ENCODE peak calls at places on chromosomes 2 and 18, in four cellular contexts. D, Y, B and M are unnamed samples.

GRCh38 chr2:1756456-1756855 is 12.1 kb upstream of the PXDN start:
- DNase-seq in B (no peak), Y (no peak), D (no peak), M (no peak)

GRCh38 chr2:1698188-1698945 is 45.9 kb downstream of the PXDN start:
- DNase-seq in B (peak), Y (no peak), D (no peak), M (no peak)

GRCh38 chr2:197311521-197312033 is 997 bp upstream of the ANKRD44 start:
- DNase-seq in D (no peak), B (no peak), Y (peak), M (no peak)

GRCh38 chr18:76913583-76913982 is 91.2 kb downstream of the ZNF236 start:
- DNase-seq in D (no peak), B (no peak), Y (no peak), M (no peak)

GRCh38 chr2:102021776-102022175 is 30.0 kb downstream of the IL1R2 start:
- DNase-seq in Y (no peak), B (peak), D (peak), M (no peak)

GRCh38 chr18:73479472-73479871 is 611.7 kb upstream of the NETO1 start:
- DNase-seq in B (peak), D (no peak), Y (no peak), M (no peak)

GRCh38 chr2:204664708-204665121 is 119.4 kb downstream of the PARD3B start:
- DNase-seq in B (peak), D (no peak), Y (no peak), M (no peak)

GRCh38 chr2:212005077-212005671 is 533.4 kb downstream of the ERBB4 start:
- DNase-seq in D (peak), Y (peak), B (peak), M (no peak)

GRCh38 chr18:37873416-37873815 is 307.8 kb upstream of the CELF4 start:
- DNase-seq in Y (no peak), D (no peak), B (no peak), M (peak)

GRCh38 chr2:43054367-43054766 is 172.0 kb downstream of the ZFP36L2 start:
- DNase-seq in Y (no peak), D (no peak), B (no peak), M (no peak)

GRCh38 chr2:227164745-227165350 is 424 bp downstream of the COL4A3 start:
- DNase-seq in Y (no peak), D (peak), B (no peak), M (no peak)

GRCh38 chr2:110732422-110733413 is at the start of gene ACOXL:
- DNase-seq in B (no peak), Y (peak), D (no peak), M (no peak)

GRCh38 chr2:105919191-105919811 is 174.6 kb downstream of the NCK2 start:
- DNase-seq in Y (peak), B (no peak), D (peak), M (no peak)

GRCh38 chr2:236988216-236988615 is 97.5 kb upstream of the COPS8 start:
- DNase-seq in Y (no peak), D (no peak), B (no peak), M (no peak)

GRCh38 chr2:25920786-25921390 is 42.6 kb upstream of the ASXL2 start:
- DNase-seq in D (no peak), Y (no peak), B (no peak), M (no peak)

GRCh38 chr18:477565-477964 is 22.9 kb downstream of the COLEC12 start:
- DNase-seq in Y (peak), D (no peak), B (no peak), M (no peak)

GRCh38 chr2:234792566-234792965 is 159.3 kb upstream of the SH3BP4 start:
- DNase-seq in D (no peak), B (no peak), Y (no peak), M (no peak)

GRCh38 chr18:78241535-78242306 is 737.9 kb upstream of the SALL3 start:
- DNase-seq in B (no peak), Y (no peak), D (no peak), M (no peak)

GRCh38 chr2:15832849-15833680 is 107.3 kb upstream of the MYCN start:
- DNase-seq in D (no peak), B (no peak), Y (no peak), M (no peak)

GRCh38 chr2:3535794-3536681 is 16.7 kb upstream of the ADI1 start:
- DNase-seq in B (peak), Y (peak), D (peak), M (no peak)

GRCh38 chr18:40531061-40531460 is 1424.0 kb upstream of the PIK3C3 start:
- DNase-seq in D (no peak), B (no peak), Y (no peak), M (no peak)

GRCh38 chr18:35407871-35408481 is 30.8 kb upstream of the ZNF396 start:
- DNase-seq in Y (peak), B (peak), D (no peak), M (no peak)